ENCODE peak calls at places on chromosomes 11 and 22, in seven cellular contexts. K, E, G, O, S, U and B are unnamed samples.
A peak's percentile ranks its signal among the peaks of the same experiment; 100 is the strongest.

GRCh38 chr11:18844753-18845367 is 53.3 kb upstream of the PTPN5 start:
- DNase-seq in K (no peak), E (no peak), G (peak; percentile 53), O (peak; percentile 30), S (no peak), U (peak; percentile 57), B (no peak)

GRCh38 chr11:120141144-120142071 is 3.5 kb upstream of the TRIM29 start:
- DNase-seq in K (no peak), E (no peak), G (peak; percentile 28), O (no peak), S (no peak), U (no peak), B (no peak)

GRCh38 chr11:111846640-111847039 is 24.7 kb downstream of the ALG9 start:
- DNase-seq in K (no peak), E (no peak), G (peak; percentile 88), O (peak; percentile 86), S (no peak), U (no peak), B (peak; percentile 63)

GRCh38 chr22:37052386-37053309 is 1.1 kb downstream of the KCTD17 start:
- DNase-seq in K (no peak), E (no peak), G (no peak), O (no peak), S (peak; percentile 13), U (no peak), B (no peak)

GRCh38 chr22:44450503-44450902 is 47.5 kb downstream of the RTL6 start:
- DNase-seq in K (no peak), E (no peak), G (peak; percentile 45), O (no peak), S (no peak), U (no peak), B (no peak)

GRCh38 chr22:39714321-39714720 is 143.8 kb downstream of the CACNA1I start:
- DNase-seq in K (no peak), E (no peak), G (no peak), O (no peak), S (no peak), U (no peak), B (no peak)

GRCh38 chr22:28952857-28953256 is 69.5 kb downstream of the ZNRF3 start:
- DNase-seq in K (no peak), E (no peak), G (no peak), O (peak; percentile 77), S (no peak), U (no peak), B (peak; percentile 37)

GRCh38 chr11:65793144-65793581 is 6.3 kb downstream of the OVOL1 start:
- DNase-seq in K (peak; percentile 49), E (no peak), G (peak; percentile 76), O (no peak), S (no peak), U (no peak), B (no peak)

GRCh38 chr22:49534386-49534785 is 293.3 kb downstream of the BRD1 start:
- DNase-seq in K (peak; percentile 57), E (no peak), G (no peak), O (no peak), S (no peak), U (no peak), B (no peak)

GRCh38 chr11:72225411-72225951 is 914 bp downstream of the INPPL1 start:
- DNase-seq in K (no peak), E (no peak), G (no peak), O (no peak), S (no peak), U (peak; percentile 22), B (no peak)

GRCh38 chr22:32309585-32310251 is 47.9 kb upstream of the RFPL3 start:
- DNase-seq in K (no peak), E (no peak), G (no peak), O (no peak), S (no peak), U (no peak), B (no peak)

GRCh38 chr11:36326524-36327419 is 30.7 kb downstream of the PRR5L start:
- DNase-seq in K (no peak), E (no peak), G (no peak), O (no peak), S (no peak), U (no peak), B (no peak)

GRCh38 chr11:20912046-20912821 is 242.8 kb downstream of the NELL1 start:
- DNase-seq in K (no peak), E (no peak), G (no peak), O (no peak), S (no peak), U (no peak), B (no peak)

GRCh38 chr22:25935266-25936058 is 193.5 kb downstream of the MYO18B start:
- DNase-seq in K (no peak), E (no peak), G (no peak), O (no peak), S (no peak), U (no peak), B (no peak)

GRCh38 chr11:117075186-117075585 is 23.0 kb downstream of the SIK3 start:
- DNase-seq in K (no peak), E (no peak), G (no peak), O (peak; percentile 69), S (no peak), U (no peak), B (no peak)

GRCh38 chr11:102911758-102912481 is 37.1 kb upstream of the MMP12 start:
- DNase-seq in K (no peak), E (peak; percentile 15), G (peak; percentile 64), O (no peak), S (no peak), U (no peak), B (no peak)

GRCh38 chr11:29129850-29130249 is 887.0 kb downstream of the KCNA4 start:
- DNase-seq in K (no peak), E (no peak), G (no peak), O (peak; percentile 31), S (no peak), U (no peak), B (no peak)

GRCh38 chr22:30140414-30140813 is 60.1 kb downstream of the HORMAD2 start:
- DNase-seq in K (no peak), E (no peak), G (no peak), O (no peak), S (no peak), U (no peak), B (no peak)

GRCh38 chr11:65498042-65498726 is 661 bp upstream of the MALAT1 start:
- DNase-seq in K (no peak), E (no peak), G (peak; percentile 65), O (peak; percentile 61), S (no peak), U (peak; percentile 63), B (no peak)

GRCh38 chr11:69348414-69349235 is 54.7 kb downstream of the MYEOV start:
- DNase-seq in K (no peak), E (no peak), G (no peak), O (no peak), S (no peak), U (no peak), B (no peak)
- H3K4me3 ChIP-seq in K (no peak overlapping the region), E (no peak overlapping the region), G (no peak overlapping the region), O (no peak overlapping the region), S (no peak overlapping the region), U (no peak overlapping the region), B (no peak overlapping the region)

GRCh38 chr11:118295199-118295598 is 9.3 kb upstream of the CD3E start:
- DNase-seq in K (no peak), E (no peak), G (no peak), O (no peak), S (no peak), U (no peak), B (no peak)
- H3K27ac ChIP-seq in K (no peak overlapping the region), E (no peak overlapping the region), G (no peak overlapping the region), O (no peak overlapping the region), S (no peak overlapping the region), U (no peak overlapping the region), B (no peak overlapping the region)

GRCh38 chr22:22210375-22210774 is 34.2 kb upstream of the VPREB1 start:
- DNase-seq in K (no peak), E (no peak), G (peak; percentile 78), O (peak; percentile 89), S (no peak), U (no peak), B (peak; percentile 20)

GRCh38 chr22:22210889-22211833 is 33.4 kb upstream of the VPREB1 start:
- DNase-seq in K (no peak), E (no peak), G (no peak), O (no peak), S (no peak), U (no peak), B (no peak)

GRCh38 chr22:22203048-22203971 is 41.3 kb upstream of the VPREB1 start:
- DNase-seq in K (peak; percentile 58), E (no peak), G (no peak), O (no peak), S (no peak), U (no peak), B (no peak)

GRCh38 chr22:22208657-22209056 is 35.9 kb upstream of the VPREB1 start:
- DNase-seq in K (no peak), E (no peak), G (no peak), O (no peak), S (no peak), U (no peak), B (no peak)

DNA sequence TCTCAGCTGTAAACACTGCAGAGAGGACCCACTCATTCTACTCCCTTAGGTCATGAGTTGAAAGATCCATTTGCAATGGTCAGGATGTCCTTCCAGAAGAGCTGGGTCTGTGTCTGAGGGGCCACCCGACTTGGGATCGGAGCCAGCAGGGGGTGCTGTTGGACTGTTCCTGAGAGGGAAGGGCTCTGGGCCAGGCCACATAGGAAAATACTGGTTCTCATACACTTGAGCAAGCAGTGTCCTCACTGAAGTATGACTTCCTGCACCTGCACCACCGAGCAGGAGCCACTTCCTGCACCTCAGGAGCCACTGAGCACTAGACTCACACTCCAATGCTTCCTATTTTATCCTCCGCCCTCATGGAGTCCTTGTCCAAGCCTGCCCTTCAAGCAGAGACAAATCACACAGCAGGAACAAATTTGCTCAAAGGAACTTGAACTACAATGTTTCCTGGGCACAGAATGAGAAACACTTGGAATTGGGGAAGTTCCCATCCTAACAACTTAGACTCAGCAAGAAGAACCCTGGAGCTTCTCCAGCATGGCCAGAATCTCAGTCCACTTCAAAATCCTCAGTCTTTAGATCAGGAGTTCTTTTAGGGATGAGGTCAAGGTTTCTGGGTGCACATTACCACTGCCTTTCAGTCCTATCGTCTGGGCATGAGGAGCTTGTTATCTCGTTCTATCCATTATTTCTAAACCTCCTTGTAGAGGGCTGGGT is 36.6 kb upstream of the VPREB1 start:
- DNase-seq in K (peak; percentile 78), E (peak; percentile 36), G (peak; percentile 54), O (peak; percentile 59), S (peak; percentile 57), U (peak; percentile 82), B (peak; percentile 39)
- TF ChIP-seq CTCF in K (peak; percentile 56), E (peak; percentile 81), G (peak; percentile 73), O (peak; percentile 77), S (peak; percentile 53), U (peak; percentile 76), B (peak; percentile 83)

GRCh38 chr22:41560095-41560487 is 719 bp upstream of the CSDC2 start:
- DNase-seq in K (no peak), E (no peak), G (no peak), O (no peak), S (no peak), U (peak; percentile 31), B (no peak)

GRCh38 chr22:41561788-41562187 is 978 bp downstream of the CSDC2 start:
- DNase-seq in K (peak; percentile 79), E (no peak), G (no peak), O (no peak), S (peak; percentile 71), U (no peak), B (no peak)

GRCh38 chr22:41563051-41563711 is 2.4 kb downstream of the CSDC2 start:
- DNase-seq in K (no peak), E (no peak), G (peak; percentile 72), O (peak; percentile 87), S (no peak), U (no peak), B (no peak)

GRCh38 chr22:41562461-41562860 is 1.7 kb downstream of the CSDC2 start:
- DNase-seq in K (no peak), E (no peak), G (no peak), O (no peak), S (no peak), U (no peak), B (no peak)

GRCh38 chr22:41561335-41561734 is 525 bp downstream of the CSDC2 start:
- DNase-seq in K (no peak), E (no peak), G (no peak), O (peak; percentile 41), S (no peak), U (no peak), B (no peak)
- H3K4me3 ChIP-seq in K (peak overlapping the region; percentile 74), E (peak overlapping the region; percentile 44), G (no peak overlapping the region), O (peak overlapping the region; percentile 78), S (peak overlapping the region; percentile 66), U (no peak overlapping the region), B (peak overlapping the region; percentile 84)